ENCODE peak calls at places on chromosomes 12 and 14, in seven cellular contexts. O, D, M, F, B, Z and H are unnamed samples.

GRCh38 chr12:124147579-124147978 is 147.3 kb upstream of the RFLNA start:
- DNase-seq in O (no peak), D (no peak), M (peak), F (no peak), B (no peak), Z (no peak), H (no peak)

GRCh38 chr12:105820407-105821140 is 318.2 kb downstream of the NUAK1 start:
- DNase-seq in O (peak), D (no peak), M (no peak), F (peak), B (peak), Z (peak), H (no peak)

GRCh38 chr12:46523863-46524770 is 151.5 kb upstream of the SLC38A2 start:
- DNase-seq in O (peak), D (no peak), M (no peak), F (peak), B (no peak), Z (no peak), H (no peak)

GRCh38 chr12:42741771-42742510 is 152.4 kb upstream of the PRICKLE1 start:
- DNase-seq in O (no peak), D (no peak), M (no peak), F (peak), B (no peak), Z (no peak), H (no peak)

GRCh38 chr12:90854136-90854689 is 100.8 kb downstream of the CCER1 start:
- DNase-seq in O (no peak), D (no peak), M (peak), F (peak), B (no peak), Z (no peak), H (no peak)

GRCh38 chr14:103696466-103697071 is 18.7 kb downstream of the XRCC3 start:
- DNase-seq in O (no peak), D (peak), M (no peak), F (no peak), B (no peak), Z (peak), H (no peak)

GRCh38 chr12:4273651-4274395 is at the start of gene CCND2:
- DNase-seq in O (peak), D (peak), M (peak), F (no peak), B (peak), Z (peak), H (peak)

GRCh38 chr14:23454445-23454856 is 15.1 kb upstream of the NGDN start:
- DNase-seq in O (no peak), D (no peak), M (no peak), F (no peak), B (no peak), Z (no peak), H (no peak)

GRCh38 chr12:81257952-81258551 is 180.2 kb downstream of the ACSS3 start:
- DNase-seq in O (no peak), D (no peak), M (no peak), F (no peak), B (no peak), Z (no peak), H (no peak)

GRCh38 chr14:62988967-62989366 is 56.3 kb downstream of the KCNH5 start:
- DNase-seq in O (no peak), D (no peak), M (no peak), F (no peak), B (no peak), Z (no peak), H (no peak)

DNA sequence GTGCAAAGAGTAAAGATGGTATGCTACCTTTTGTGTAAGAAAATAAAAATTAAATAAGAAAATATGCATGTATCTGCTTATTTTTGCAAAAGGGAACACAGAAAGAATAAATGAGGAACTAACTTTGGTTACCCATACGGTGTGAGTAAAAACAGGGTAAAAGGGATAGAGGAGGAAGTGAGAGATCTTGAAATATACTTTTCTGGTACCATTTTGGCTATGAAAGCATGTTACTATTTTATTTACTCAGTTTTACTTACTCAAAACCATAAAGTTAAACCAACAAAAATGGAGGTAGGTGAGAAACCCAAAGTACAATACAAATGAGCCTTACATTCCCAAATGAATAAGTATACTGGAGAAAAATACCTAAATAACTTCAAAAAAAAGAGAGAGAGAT is 122.0 kb upstream of the EGLN3 start:
- DNase-seq in O (no peak), D (no peak), M (no peak), F (no peak), B (no peak), Z (no peak), H (no peak)
- TF ChIP-seq CTCF in O (no peak), D (no peak), M (no peak), F (no peak), B (no peak), Z (no peak), H (no peak)

DNA sequence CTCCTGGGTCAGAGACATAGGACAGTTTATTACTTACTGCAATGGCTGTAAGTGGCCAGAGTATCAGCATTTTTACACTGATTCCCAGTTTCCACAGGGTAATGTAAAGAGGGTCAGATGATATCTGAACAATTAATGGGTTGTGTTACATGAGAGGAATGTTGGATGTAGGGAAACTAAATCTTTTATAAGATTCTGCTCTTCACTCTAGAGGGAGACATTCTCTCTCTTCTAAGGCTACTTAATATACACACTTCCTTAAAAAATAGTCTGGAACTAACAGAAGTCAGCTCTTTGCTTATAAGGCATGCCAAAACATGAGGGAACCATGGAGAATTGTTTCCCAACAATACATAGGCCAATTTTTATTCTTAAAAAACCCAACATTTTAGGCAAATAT is 389.8 kb downstream of the ETNK1 start:
- DNase-seq in O (no peak), D (no peak), M (no peak), F (no peak), B (no peak), Z (no peak), H (no peak)
- TF ChIP-seq CTCF in O (no peak), D (peak), M (no peak), F (no peak), B (no peak), Z (no peak), H (no peak)

GRCh38 chr12:92505373-92506340 is 197.1 kb upstream of the PLEKHG7 start:
- DNase-seq in O (peak), D (peak), M (no peak), F (no peak), B (peak), Z (peak), H (no peak)

GRCh38 chr12:92503029-92503931 is 199.5 kb upstream of the PLEKHG7 start:
- DNase-seq in O (peak), D (no peak), M (peak), F (no peak), B (no peak), Z (no peak), H (no peak)

GRCh38 chr12:92506460-92506859 is 196.3 kb upstream of the PLEKHG7 start:
- DNase-seq in O (no peak), D (no peak), M (no peak), F (no peak), B (no peak), Z (no peak), H (no peak)

GRCh38 chr12:92503977-92504966 is 198.5 kb upstream of the PLEKHG7 start:
- DNase-seq in O (peak), D (no peak), M (no peak), F (no peak), B (no peak), Z (no peak), H (no peak)

GRCh38 chr12:92502417-92503028 is 200.3 kb upstream of the PLEKHG7 start:
- DNase-seq in O (peak), D (no peak), M (peak), F (no peak), B (no peak), Z (no peak), H (no peak)
- TF ChIP-seq CTCF in O (peak), D (no peak), M (peak), F (peak), B (no peak), Z (peak), H (peak)

DNA sequence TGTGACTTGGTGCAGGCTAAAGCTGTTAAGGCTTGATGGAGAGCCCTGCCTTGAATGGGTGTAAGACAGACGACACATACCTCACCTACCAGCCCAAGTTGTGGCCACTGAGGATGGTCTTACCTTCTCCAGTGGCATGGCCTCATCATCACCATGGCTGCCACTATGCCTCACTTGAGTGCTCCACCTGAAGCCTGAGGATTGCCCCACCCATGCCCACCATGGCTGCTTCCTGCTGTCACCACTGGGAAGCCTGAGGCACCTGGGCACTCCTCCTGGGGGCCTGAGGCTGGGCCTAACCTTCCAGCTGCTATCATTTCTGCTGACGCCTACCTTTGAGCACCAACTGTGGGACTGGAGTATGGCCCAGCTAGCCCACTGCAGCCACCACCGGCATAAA is 1605.7 kb upstream of the FLRT2 start:
- DNase-seq in O (no peak), D (no peak), M (no peak), F (no peak), B (no peak), Z (no peak), H (no peak)
- TF ChIP-seq CTCF in O (no peak), D (no peak), M (no peak), F (no peak), B (no peak), Z (no peak), H (no peak)

GRCh38 chr12:50234347-50234746 is 49.0 kb downstream of the LIMA1 start:
- DNase-seq in O (peak), D (peak), M (no peak), F (no peak), B (no peak), Z (no peak), H (no peak)
- TF ChIP-seq CTCF in O (no peak), D (no peak), M (no peak), F (no peak), B (no peak), Z (no peak), H (no peak)

DNA sequence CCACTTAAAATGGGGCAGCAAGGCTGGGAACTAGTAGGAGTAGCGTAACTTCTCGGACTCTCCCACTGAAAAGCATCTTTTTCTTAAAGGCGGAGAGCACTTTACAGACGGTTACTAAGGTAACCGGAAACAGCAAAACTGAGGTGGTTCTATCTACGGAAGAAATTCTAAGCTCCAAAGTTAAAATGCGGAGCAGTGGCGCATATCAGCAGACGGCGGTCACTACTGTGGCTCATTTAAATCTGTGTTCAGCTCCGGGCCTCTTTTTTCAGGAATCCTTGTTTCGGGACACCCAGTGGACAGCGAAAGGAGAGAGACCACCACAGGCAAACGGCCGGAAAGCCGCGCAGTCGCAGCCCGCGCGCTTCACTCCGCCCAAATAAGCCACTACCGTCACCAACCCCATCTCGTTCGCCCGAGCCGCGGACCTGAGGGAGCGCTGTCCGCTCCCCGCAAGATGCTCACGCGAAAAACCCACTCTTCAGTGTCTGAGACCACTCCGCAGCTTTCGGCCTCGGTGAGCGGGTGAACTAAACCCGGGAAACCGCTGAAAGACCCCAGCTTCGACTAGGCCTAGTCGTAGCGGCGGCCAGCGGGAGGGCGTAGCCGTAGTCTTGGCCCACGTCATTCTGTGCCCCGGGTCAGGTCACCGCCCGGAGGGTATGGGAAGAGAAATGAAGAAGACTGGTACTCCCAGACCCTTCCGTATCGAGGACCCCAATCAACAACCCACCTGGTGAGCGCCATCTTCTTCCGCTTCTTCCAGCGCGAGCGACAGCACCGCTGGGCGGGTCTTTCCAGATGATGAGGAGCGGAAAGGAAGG is at the start of gene SNW1:
- DNase-seq in O (peak), D (peak), M (peak), F (no peak), B (peak), Z (peak), H (peak)
- TF ChIP-seq CTCF in O (no peak), D (peak), M (no peak), F (peak), B (no peak), Z (no peak), H (peak)

DNA sequence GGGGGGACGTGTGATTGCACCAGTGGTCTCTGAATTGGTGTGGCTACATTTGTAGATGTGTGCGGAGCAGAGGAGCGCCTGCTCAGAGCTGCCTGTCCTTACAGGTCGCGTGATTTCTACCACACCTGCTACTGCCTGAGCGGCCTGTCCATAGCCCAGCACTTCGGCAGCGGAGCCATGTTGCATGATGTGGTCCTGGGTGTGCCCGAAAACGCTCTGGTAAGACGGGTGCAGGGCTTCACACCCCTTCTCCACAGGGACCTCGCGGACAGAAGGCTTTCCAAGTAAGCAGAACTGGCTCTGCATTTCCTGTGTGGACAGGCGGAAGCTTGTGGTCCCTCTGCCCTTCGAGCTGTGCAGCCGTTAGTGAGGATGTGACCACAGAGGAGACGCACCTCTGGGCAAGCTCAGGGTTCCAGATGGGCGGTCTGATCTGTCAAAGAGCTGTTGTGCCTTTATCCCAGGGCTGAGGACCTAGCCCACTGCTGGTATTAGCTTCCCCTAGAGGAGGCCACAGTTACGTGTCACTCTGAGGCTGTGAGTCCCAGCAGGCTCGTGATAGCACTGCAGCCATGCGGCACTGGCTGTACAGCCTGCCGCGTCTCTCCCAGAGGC is 47.7 kb downstream of the MAX start:
- DNase-seq in O (no peak), D (no peak), M (no peak), F (no peak), B (peak), Z (no peak), H (no peak)
- TF ChIP-seq CTCF in O (no peak), D (no peak), M (no peak), F (no peak), B (no peak), Z (no peak), H (no peak)

GRCh38 chr12:102993537-102993936 is 36.1 kb downstream of the ASCL1 start:
- DNase-seq in O (no peak), D (no peak), M (no peak), F (no peak), B (no peak), Z (no peak), H (no peak)

GRCh38 chr12:102995372-102995771 is 37.9 kb downstream of the ASCL1 start:
- DNase-seq in O (no peak), D (no peak), M (no peak), F (no peak), B (no peak), Z (no peak), H (no peak)

GRCh38 chr12:102992297-102992696 is 34.8 kb downstream of the ASCL1 start:
- DNase-seq in O (no peak), D (no peak), M (peak), F (no peak), B (no peak), Z (no peak), H (no peak)

GRCh38 chr12:102992720-102993119 is 35.2 kb downstream of the ASCL1 start:
- DNase-seq in O (no peak), D (no peak), M (no peak), F (no peak), B (no peak), Z (no peak), H (no peak)

GRCh38 chr12:102990419-102990818 is 32.9 kb downstream of the ASCL1 start:
- DNase-seq in O (no peak), D (no peak), M (no peak), F (no peak), B (no peak), Z (no peak), H (no peak)
- TF ChIP-seq CTCF in O (no peak), D (no peak), M (no peak), F (no peak), B (no peak), Z (no peak), H (peak)